ENCODE peak calls at places on chromosomes 4 and X, in seven cellular contexts. One of them, this sample, is unnamed.

GRCh38 chrX:10611441-10612090 is 8.8 kb downstream of the MID1 start:
- DNase-seq in NB4: no peak
- DNase-seq in ovary: no peak
- DNase-seq in Peyer's patch: no peak
- DNase-seq in body of pancreas: no peak
- DNase-seq in esophagus squamous epithelium: no peak
- DNase-seq in adrenal gland: no peak
- DNase-seq in this sample: no peak

GRCh38 chr4:41880840-41881831 is 54.1 kb upstream of the TMEM33 start:
- DNase-seq in NB4: no peak
- DNase-seq in ovary: no peak
- DNase-seq in Peyer's patch: no peak
- DNase-seq in body of pancreas: no peak
- DNase-seq in esophagus squamous epithelium: no peak
- DNase-seq in adrenal gland: peak
- DNase-seq in this sample: no peak

GRCh38 chr4:123121241-123121907 is 199.0 kb upstream of the NUDT6 start:
- DNase-seq in NB4: no peak
- DNase-seq in ovary: no peak
- DNase-seq in Peyer's patch: no peak
- DNase-seq in body of pancreas: no peak
- DNase-seq in esophagus squamous epithelium: no peak
- DNase-seq in adrenal gland: no peak
- DNase-seq in this sample: no peak

GRCh38 chrX:75038925-75039324 is 113.7 kb upstream of the NEXMIF start:
- DNase-seq in NB4: peak
- DNase-seq in ovary: no peak
- DNase-seq in Peyer's patch: no peak
- DNase-seq in body of pancreas: no peak
- DNase-seq in esophagus squamous epithelium: no peak
- DNase-seq in adrenal gland: no peak
- DNase-seq in this sample: no peak

GRCh38 chr4:32396504-32396903 is 1676.3 kb downstream of the PCDH7 start:
- DNase-seq in NB4: no peak
- DNase-seq in ovary: no peak
- DNase-seq in Peyer's patch: no peak
- DNase-seq in body of pancreas: no peak
- DNase-seq in esophagus squamous epithelium: no peak
- DNase-seq in adrenal gland: no peak
- DNase-seq in this sample: no peak

GRCh38 chr4:76977731-76978350 is 28.3 kb downstream of the SEPTIN11 start:
- DNase-seq in NB4: no peak
- DNase-seq in ovary: no peak
- DNase-seq in Peyer's patch: no peak
- DNase-seq in body of pancreas: no peak
- DNase-seq in esophagus squamous epithelium: no peak
- DNase-seq in adrenal gland: no peak
- DNase-seq in this sample: no peak

GRCh38 chr4:149751174-149751573 is 64.5 kb downstream of the IQCM start:
- DNase-seq in NB4: no peak
- DNase-seq in ovary: no peak
- DNase-seq in Peyer's patch: no peak
- DNase-seq in body of pancreas: no peak
- DNase-seq in esophagus squamous epithelium: no peak
- DNase-seq in adrenal gland: no peak
- DNase-seq in this sample: no peak

GRCh38 chrX:65697915-65698796 is 30.7 kb downstream of the MSN start:
- DNase-seq in NB4: peak
- DNase-seq in ovary: no peak
- DNase-seq in Peyer's patch: no peak
- DNase-seq in body of pancreas: no peak
- DNase-seq in esophagus squamous epithelium: peak
- DNase-seq in adrenal gland: peak
- DNase-seq in this sample: peak

GRCh38 chrX:65821721-65822496 is 154.5 kb downstream of the MSN start:
- DNase-seq in NB4: no peak
- DNase-seq in ovary: no peak
- DNase-seq in Peyer's patch: peak
- DNase-seq in body of pancreas: no peak
- DNase-seq in esophagus squamous epithelium: no peak
- DNase-seq in adrenal gland: no peak
- DNase-seq in this sample: no peak

GRCh38 chr4:157221426-157221894 is 932 bp downstream of the GRIA2 start:
- DNase-seq in NB4: no peak
- DNase-seq in ovary: no peak
- DNase-seq in Peyer's patch: peak
- DNase-seq in body of pancreas: no peak
- DNase-seq in esophagus squamous epithelium: no peak
- DNase-seq in adrenal gland: no peak
- DNase-seq in this sample: no peak

GRCh38 chrX:151697537-151697936 is 2.3 kb downstream of the PRRG3 start:
- DNase-seq in NB4: no peak
- DNase-seq in ovary: no peak
- DNase-seq in Peyer's patch: no peak
- DNase-seq in body of pancreas: no peak
- DNase-seq in esophagus squamous epithelium: no peak
- DNase-seq in adrenal gland: no peak
- DNase-seq in this sample: peak

GRCh38 chrX:87516716-87517115 is 886 bp upstream of the KLHL4 start:
- DNase-seq in NB4: no peak
- DNase-seq in ovary: no peak
- DNase-seq in Peyer's patch: no peak
- DNase-seq in body of pancreas: no peak
- DNase-seq in esophagus squamous epithelium: no peak
- DNase-seq in adrenal gland: no peak
- DNase-seq in this sample: no peak

GRCh38 chr4:137000432-137000831 is 531.9 kb downstream of the PCDH18 start:
- DNase-seq in NB4: no peak
- DNase-seq in ovary: no peak
- DNase-seq in Peyer's patch: no peak
- DNase-seq in body of pancreas: no peak
- DNase-seq in esophagus squamous epithelium: no peak
- DNase-seq in adrenal gland: no peak
- DNase-seq in this sample: no peak

GRCh38 chr4:56052966-56053365 is 104.2 kb downstream of the CEP135 start:
- DNase-seq in NB4: no peak
- DNase-seq in ovary: no peak
- DNase-seq in Peyer's patch: no peak
- DNase-seq in body of pancreas: no peak
- DNase-seq in esophagus squamous epithelium: no peak
- DNase-seq in adrenal gland: no peak
- DNase-seq in this sample: no peak

GRCh38 chr4:76850010-76850441 is 47.9 kb downstream of the SOWAHB start:
- DNase-seq in NB4: no peak
- DNase-seq in ovary: no peak
- DNase-seq in Peyer's patch: no peak
- DNase-seq in body of pancreas: no peak
- DNase-seq in esophagus squamous epithelium: no peak
- DNase-seq in adrenal gland: peak
- DNase-seq in this sample: no peak

GRCh38 chrX:21943460-21944135 is 3.1 kb downstream of the SMS start:
- DNase-seq in NB4: peak
- DNase-seq in ovary: no peak
- DNase-seq in Peyer's patch: no peak
- DNase-seq in body of pancreas: no peak
- DNase-seq in esophagus squamous epithelium: no peak
- DNase-seq in adrenal gland: no peak
- DNase-seq in this sample: no peak

GRCh38 chr4:105145059-105145912 is 1.4 kb upstream of the TET2 start:
- DNase-seq in NB4: peak
- DNase-seq in ovary: no peak
- DNase-seq in Peyer's patch: no peak
- DNase-seq in body of pancreas: no peak
- DNase-seq in esophagus squamous epithelium: no peak
- DNase-seq in adrenal gland: no peak
- DNase-seq in this sample: no peak

GRCh38 chr4:152935138-152935537 is 985 bp upstream of the FHDC1 start:
- DNase-seq in NB4: peak
- DNase-seq in ovary: no peak
- DNase-seq in Peyer's patch: peak
- DNase-seq in body of pancreas: peak
- DNase-seq in esophagus squamous epithelium: no peak
- DNase-seq in adrenal gland: no peak
- DNase-seq in this sample: no peak

GRCh38 chr4:53785996-53786395 is 194.7 kb upstream of the LNX1 start:
- DNase-seq in NB4: no peak
- DNase-seq in ovary: no peak
- DNase-seq in Peyer's patch: no peak
- DNase-seq in body of pancreas: no peak
- DNase-seq in esophagus squamous epithelium: no peak
- DNase-seq in adrenal gland: no peak
- DNase-seq in this sample: no peak

GRCh38 chr4:141133146-141134006 is at the start of gene RNF150:
- DNase-seq in NB4: peak
- DNase-seq in ovary: peak
- DNase-seq in Peyer's patch: peak
- DNase-seq in body of pancreas: peak
- DNase-seq in esophagus squamous epithelium: peak
- DNase-seq in adrenal gland: peak
- DNase-seq in this sample: peak
- TF ChIP-seq CTCF in NB4: peak
- TF ChIP-seq CTCF in ovary: peak
- TF ChIP-seq CTCF in Peyer's patch: peak
- TF ChIP-seq CTCF in body of pancreas: peak
- TF ChIP-seq CTCF in esophagus squamous epithelium: peak
- TF ChIP-seq CTCF in adrenal gland: peak
- TF ChIP-seq CTCF in this sample: peak

DNA sequence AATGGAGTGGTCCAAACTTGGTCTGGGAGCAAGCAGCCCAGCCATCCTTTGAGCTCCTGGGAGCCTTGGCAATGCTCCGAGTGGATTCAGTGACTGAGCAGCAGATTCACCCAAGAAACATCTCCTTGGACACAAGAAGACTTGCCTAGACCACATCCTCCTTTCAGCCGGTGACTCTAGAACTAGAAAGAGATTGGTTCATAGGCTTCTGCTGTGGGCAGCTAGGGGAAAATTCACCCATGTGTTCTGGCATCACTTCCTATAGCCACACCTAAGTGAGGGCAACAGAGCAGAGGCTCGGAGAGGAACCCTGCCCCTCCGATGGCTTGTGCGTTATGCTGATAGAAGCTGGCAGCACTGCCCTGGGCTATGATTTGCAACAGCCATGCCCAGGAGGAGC is 16.0 kb downstream of the ZNF275 start:
- DNase-seq in NB4: no peak
- DNase-seq in ovary: no peak
- DNase-seq in Peyer's patch: no peak
- DNase-seq in body of pancreas: no peak
- DNase-seq in esophagus squamous epithelium: no peak
- DNase-seq in adrenal gland: no peak
- DNase-seq in this sample: no peak
- TF ChIP-seq POLR2A in NB4: no peak
- TF ChIP-seq POLR2A in ovary: no peak
- TF ChIP-seq POLR2A in Peyer's patch: no peak
- TF ChIP-seq POLR2A in body of pancreas: no peak
- TF ChIP-seq POLR2A in esophagus squamous epithelium: no peak
- TF ChIP-seq POLR2A in adrenal gland: no peak
- TF ChIP-seq POLR2A in this sample: no peak

DNA sequence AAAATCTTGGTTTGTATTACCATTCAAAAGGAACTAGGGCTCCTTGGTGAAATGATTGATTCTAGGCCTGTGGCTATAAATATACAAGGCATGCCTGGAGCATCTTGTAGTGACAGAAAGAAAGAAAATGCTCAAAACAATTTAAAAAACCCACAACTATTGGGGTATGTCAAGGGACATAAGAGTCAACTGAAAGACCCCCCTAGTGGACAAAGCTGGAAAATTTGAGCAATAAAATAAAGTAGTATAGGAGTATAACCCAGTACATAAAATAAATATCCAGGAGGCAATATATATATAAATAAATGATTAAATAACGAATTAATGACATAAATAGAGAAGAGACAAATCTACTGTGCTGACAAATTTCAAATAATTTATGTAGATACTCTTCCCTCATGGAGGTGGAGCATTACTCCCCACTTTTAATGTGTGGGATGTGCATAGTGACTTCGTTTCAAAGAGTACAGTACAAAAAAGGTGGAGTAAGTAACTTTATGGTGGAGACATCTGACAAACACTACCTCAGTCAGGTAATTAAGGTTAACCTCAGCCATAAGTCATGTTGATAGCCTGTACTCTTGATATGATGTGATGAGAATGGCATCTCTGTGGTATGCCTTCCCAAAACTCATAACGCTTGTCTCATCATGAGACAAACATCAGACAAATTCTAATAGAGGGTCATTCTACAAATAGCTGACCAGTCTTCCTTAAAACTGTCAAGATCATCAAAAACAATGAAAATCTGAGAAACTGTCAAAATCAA is 185.0 kb upstream of the GLRA2 start:
- DNase-seq in NB4: peak
- DNase-seq in ovary: no peak
- DNase-seq in Peyer's patch: no peak
- DNase-seq in body of pancreas: no peak
- DNase-seq in esophagus squamous epithelium: no peak
- DNase-seq in adrenal gland: no peak
- DNase-seq in this sample: no peak
- TF ChIP-seq CTCF in NB4: no peak
- TF ChIP-seq CTCF in ovary: no peak
- TF ChIP-seq CTCF in Peyer's patch: no peak
- TF ChIP-seq CTCF in body of pancreas: no peak
- TF ChIP-seq CTCF in esophagus squamous epithelium: no peak
- TF ChIP-seq CTCF in adrenal gland: no peak
- TF ChIP-seq CTCF in this sample: no peak

GRCh38 chr4:4639370-4639769 is 97.5 kb upstream of the STX18 start:
- DNase-seq in NB4: no peak
- DNase-seq in ovary: no peak
- DNase-seq in Peyer's patch: no peak
- DNase-seq in body of pancreas: no peak
- DNase-seq in esophagus squamous epithelium: no peak
- DNase-seq in adrenal gland: no peak
- DNase-seq in this sample: no peak

GRCh38 chr4:4641661-4642180 is 99.9 kb upstream of the STX18 start:
- DNase-seq in NB4: no peak
- DNase-seq in ovary: no peak
- DNase-seq in Peyer's patch: no peak
- DNase-seq in body of pancreas: no peak
- DNase-seq in esophagus squamous epithelium: no peak
- DNase-seq in adrenal gland: no peak
- DNase-seq in this sample: no peak

GRCh38 chr4:4642201-4643025 is 100.6 kb upstream of the STX18 start:
- DNase-seq in NB4: no peak
- DNase-seq in ovary: no peak
- DNase-seq in Peyer's patch: no peak
- DNase-seq in body of pancreas: no peak
- DNase-seq in esophagus squamous epithelium: no peak
- DNase-seq in adrenal gland: no peak
- DNase-seq in this sample: no peak

GRCh38 chr4:4643306-4643705 is 101.5 kb upstream of the STX18 start:
- DNase-seq in NB4: no peak
- DNase-seq in ovary: no peak
- DNase-seq in Peyer's patch: no peak
- DNase-seq in body of pancreas: no peak
- DNase-seq in esophagus squamous epithelium: no peak
- DNase-seq in adrenal gland: no peak
- DNase-seq in this sample: no peak

DNA sequence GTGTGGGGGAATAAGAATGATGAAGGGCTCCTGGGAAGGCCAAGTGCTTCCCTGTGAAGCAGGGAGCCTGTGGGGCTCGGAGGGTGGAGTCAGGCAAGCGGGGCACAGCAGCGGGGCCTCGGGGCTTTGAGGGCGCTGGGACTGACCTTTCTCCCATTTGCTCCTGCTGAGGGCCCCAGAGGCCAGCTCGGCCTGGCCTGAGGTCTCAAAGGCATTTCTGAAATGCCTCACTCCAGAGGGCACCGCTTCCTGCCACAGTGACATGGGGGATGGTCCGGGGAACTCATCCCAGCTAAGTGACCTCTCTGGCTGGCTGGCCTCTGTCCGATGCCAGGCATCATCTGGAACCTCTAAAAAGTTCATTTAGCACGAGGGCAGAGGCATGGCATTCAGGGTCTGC is 98.8 kb upstream of the STX18 start:
- DNase-seq in NB4: no peak
- DNase-seq in ovary: no peak
- DNase-seq in Peyer's patch: no peak
- DNase-seq in body of pancreas: no peak
- DNase-seq in esophagus squamous epithelium: no peak
- DNase-seq in adrenal gland: no peak
- DNase-seq in this sample: no peak
- TF ChIP-seq POLR2A in NB4: no peak
- TF ChIP-seq POLR2A in ovary: no peak
- TF ChIP-seq POLR2A in Peyer's patch: no peak
- TF ChIP-seq POLR2A in body of pancreas: no peak
- TF ChIP-seq POLR2A in esophagus squamous epithelium: no peak
- TF ChIP-seq POLR2A in adrenal gland: no peak
- TF ChIP-seq POLR2A in this sample: no peak